ENCODE peak calls at places on chromosomes 5 and 9, in six cellular contexts. A is SIG-M5; T is stimulated activated CD4-positive, alpha-beta T cell treated with anti-CD3 and anti-CD28 coated beads, Interleukin-15, amount 100 ng/mL, for 24 hours; Q is EH; P is pons; H is GM12865. K is an unnamed sample.

GRCh38 chr9:27157086-27157485 is 48.1 kb downstream of the TEK start:
- DNase-seq in T (no peak), H (no peak), Q (peak), P (no peak), A (no peak), K (no peak)

GRCh38 chr5:154757647-154758406 is 2.6 kb downstream of the LARP1 start:
- DNase-seq in Q (peak), A (peak), T (peak), P (peak), H (peak), K (no peak)

GRCh38 chr5:157890825-157891587 is 32.1 kb upstream of the CLINT1 start:
- DNase-seq in T (no peak), Q (peak), A (no peak), H (no peak), P (no peak), K (no peak)

GRCh38 chr9:97487107-97487506 is 14.4 kb upstream of the TMOD1 start:
- DNase-seq in T (no peak), P (no peak), A (no peak), Q (no peak), H (no peak), K (no peak)

GRCh38 chr5:115932991-115933390 is 29.3 kb upstream of the LVRN start:
- DNase-seq in H (no peak), Q (peak), A (no peak), P (no peak), T (no peak), K (no peak)

GRCh38 chr5:101897914-101898313 is 398.2 kb downstream of the SLCO4C1 start:
- DNase-seq in P (no peak), H (peak), Q (peak), A (no peak), T (no peak), K (no peak)

GRCh38 chr9:107732781-107733529 is 243.4 kb upstream of the KLF4 start:
- DNase-seq in A (no peak), T (no peak), Q (peak), H (no peak), P (peak), K (no peak)

GRCh38 chr9:137860361-137860760 is 17.2 kb upstream of the CACNA1B start:
- DNase-seq in P (no peak), T (no peak), A (no peak), Q (no peak), H (no peak), K (no peak)

GRCh38 chr5:93603191-93603590 is 20.2 kb downstream of the NR2F1 start:
- DNase-seq in Q (no peak), H (no peak), A (no peak), T (no peak), P (no peak), K (no peak)

GRCh38 chr9:135827301-135827700 is 80.0 kb downstream of the CAMSAP1 start:
- DNase-seq in H (no peak), P (no peak), A (no peak), Q (no peak), T (no peak), K (no peak)

GRCh38 chr9:35918780-35919179 is 9.5 kb downstream of the SPAAR start:
- DNase-seq in T (no peak), A (no peak), H (no peak), P (no peak), Q (no peak), K (no peak)

GRCh38 chr5:133828727-133829126 is 139.7 kb downstream of the C5orf15 start:
- DNase-seq in P (peak), H (no peak), A (no peak), Q (no peak), T (no peak), K (no peak)

GRCh38 chr5:135458921-135459331 is 6.8 kb upstream of the TIFAB start:
- DNase-seq in P (no peak), T (no peak), A (no peak), Q (peak), H (no peak), K (no peak)

GRCh38 chr5:56147679-56148230 is 85.4 kb downstream of the ANKRD55 start:
- DNase-seq in P (peak), H (no peak), A (no peak), Q (no peak), T (no peak), K (no peak)

GRCh38 chr5:91179018-91179417 is 204.1 kb downstream of the ARRDC3 start:
- DNase-seq in A (no peak), T (no peak), P (no peak), H (no peak), Q (peak), K (no peak)

GRCh38 chr5:143649869-143650268 is 162.1 kb upstream of the HMHB1 start:
- DNase-seq in T (no peak), Q (peak), P (no peak), H (no peak), A (no peak), K (no peak)

GRCh38 chr9:107486674-107487520 is 2.7 kb downstream of the KLF4 start:
- DNase-seq in A (no peak), P (no peak), H (no peak), Q (no peak), T (no peak), K (no peak)

GRCh38 chr5:174608631-174609097 is 115.7 kb upstream of the MSX2 start:
- DNase-seq in T (peak), A (no peak), Q (no peak), P (peak), H (no peak), K (no peak)

GRCh38 chr9:94839398-94839797 is 112.9 kb downstream of the AOPEP start:
- DNase-seq in P (no peak), T (peak), Q (no peak), A (no peak), H (no peak), K (no peak)

GRCh38 chr9:133461975-133462374 is 2.2 kb downstream of the CACFD1 start:
- DNase-seq in H (no peak), Q (no peak), P (no peak), T (no peak), A (no peak), K (no peak)

GRCh38 chr5:156715287-156715686 is 134.8 kb upstream of the PPP1R2B start:
- DNase-seq in P (no peak), H (no peak), A (no peak), Q (no peak), T (no peak), K (no peak)

GRCh38 chr5:105088961-105089360 is 1526.4 kb upstream of the NUDT12 start:
- DNase-seq in A (no peak), H (no peak), P (no peak), Q (no peak), T (no peak), K (no peak)

GRCh38 chr9:115034801-115035200 is 83.2 kb downstream of the TNC start:
- DNase-seq in T (no peak), Q (peak), A (no peak), P (no peak), H (no peak), K (no peak)

GRCh38 chr9:102950341-102950740 is 44.8 kb upstream of the CYLC2 start:
- DNase-seq in Q (no peak), A (no peak), T (no peak), H (no peak), P (no peak), K (no peak)

GRCh38 chr5:177045628-177046027 is 23.1 kb downstream of the ZNF346 start:
- DNase-seq in A (no peak), T (no peak), P (no peak), H (no peak), Q (no peak), K (no peak)

GRCh38 chr9:93092171-93092991 is 3.6 kb upstream of the CARD19 start:
- DNase-seq in T (peak), A (no peak), H (no peak), P (no peak), Q (no peak), K (no peak)

GRCh38 chr9:83471223-83471622 is 67.0 kb downstream of the FRMD3 start:
- DNase-seq in P (no peak), A (peak), H (no peak), T (no peak), Q (no peak), K (no peak)

GRCh38 chr5:139445325-139446170 is 6.2 kb upstream of the DNAJC18 start:
- DNase-seq in A (no peak), H (no peak), T (no peak), Q (peak), P (no peak), K (no peak)

GRCh38 chr9:94875300-94876063 is 149.0 kb downstream of the AOPEP start:
- DNase-seq in A (no peak), T (no peak), Q (no peak), H (peak), P (peak), K (no peak)

GRCh38 chr5:2373631-2374030 is 377.8 kb downstream of the IRX2 start:
- DNase-seq in T (no peak), Q (no peak), H (no peak), A (no peak), P (no peak), K (no peak)

GRCh38 chr9:110340306-110340705 is 2.6 kb upstream of the TXNDC8 start:
- DNase-seq in H (peak), A (no peak), Q (peak), P (no peak), T (no peak), K (no peak)

GRCh38 chr5:3590967-3591900 is 4.4 kb upstream of the IRX1 start:
- DNase-seq in A (no peak), H (no peak), Q (no peak), P (no peak), T (no peak), K (no peak)

GRCh38 chr9:109447329-109448076 is 50.6 kb downstream of the PTPN3 start:
- DNase-seq in Q (no peak), P (no peak), H (peak), A (no peak), T (peak), K (no peak)

K was measured in GM18507.